ENCODE peak calls at places on chromosomes 1 and 21, in six cellular contexts. One of them, this sample, is unnamed.

GRCh38 chr1:201354151-201354900 is 23.2 kb downstream of the TNNT2 start:
- DNase-seq in suprapubic skin: no peak
- DNase-seq in ovary: no peak
- DNase-seq in IMR-90: no peak
- DNase-seq in prostate gland: no peak
- DNase-seq in transverse colon: no peak
- DNase-seq in this sample: no peak

GRCh38 chr21:31908106-31909031 is 35.5 kb downstream of the HUNK start:
- DNase-seq in suprapubic skin: no peak
- DNase-seq in ovary: peak
- DNase-seq in IMR-90: peak
- DNase-seq in prostate gland: peak
- DNase-seq in transverse colon: peak
- DNase-seq in this sample: no peak

GRCh38 chr1:96191165-96191564 is 530.4 kb upstream of the PTBP2 start:
- DNase-seq in suprapubic skin: no peak
- DNase-seq in ovary: no peak
- DNase-seq in IMR-90: no peak
- DNase-seq in prostate gland: no peak
- DNase-seq in transverse colon: no peak
- DNase-seq in this sample: no peak

GRCh38 chr1:213982515-213982813 is 5.3 kb upstream of the PROX1 start:
- DNase-seq in suprapubic skin: no peak
- DNase-seq in ovary: no peak
- DNase-seq in IMR-90: no peak
- DNase-seq in prostate gland: no peak
- DNase-seq in transverse colon: no peak
- DNase-seq in this sample: no peak

GRCh38 chr21:44872568-44873355 is 728 bp downstream of the PTTG1IP start:
- DNase-seq in suprapubic skin: no peak
- DNase-seq in ovary: peak
- DNase-seq in IMR-90: peak
- DNase-seq in prostate gland: peak
- DNase-seq in transverse colon: peak
- DNase-seq in this sample: no peak

GRCh38 chr1:23384312-23385058 is 14.8 kb upstream of the ZNF436 start:
- DNase-seq in suprapubic skin: no peak
- DNase-seq in ovary: no peak
- DNase-seq in IMR-90: peak
- DNase-seq in prostate gland: no peak
- DNase-seq in transverse colon: peak
- DNase-seq in this sample: no peak

GRCh38 chr21:38958940-38959685 is 153.4 kb downstream of the ETS2 start:
- DNase-seq in suprapubic skin: no peak
- DNase-seq in ovary: no peak
- DNase-seq in IMR-90: peak
- DNase-seq in prostate gland: no peak
- DNase-seq in transverse colon: peak
- DNase-seq in this sample: peak

GRCh38 chr21:38914531-38915385 is 109.0 kb downstream of the ETS2 start:
- DNase-seq in suprapubic skin: no peak
- DNase-seq in ovary: peak
- DNase-seq in IMR-90: peak
- DNase-seq in prostate gland: no peak
- DNase-seq in transverse colon: peak
- DNase-seq in this sample: no peak

GRCh38 chr1:169363046-169363756 is 4.4 kb downstream of the NME7 start:
- DNase-seq in suprapubic skin: no peak
- DNase-seq in ovary: no peak
- DNase-seq in IMR-90: peak
- DNase-seq in prostate gland: no peak
- DNase-seq in transverse colon: no peak
- DNase-seq in this sample: no peak

GRCh38 chr1:12621346-12622320 is 3.6 kb upstream of the DHRS3 start:
- DNase-seq in suprapubic skin: no peak
- DNase-seq in ovary: peak
- DNase-seq in IMR-90: no peak
- DNase-seq in prostate gland: peak
- DNase-seq in transverse colon: no peak
- DNase-seq in this sample: no peak

DNA sequence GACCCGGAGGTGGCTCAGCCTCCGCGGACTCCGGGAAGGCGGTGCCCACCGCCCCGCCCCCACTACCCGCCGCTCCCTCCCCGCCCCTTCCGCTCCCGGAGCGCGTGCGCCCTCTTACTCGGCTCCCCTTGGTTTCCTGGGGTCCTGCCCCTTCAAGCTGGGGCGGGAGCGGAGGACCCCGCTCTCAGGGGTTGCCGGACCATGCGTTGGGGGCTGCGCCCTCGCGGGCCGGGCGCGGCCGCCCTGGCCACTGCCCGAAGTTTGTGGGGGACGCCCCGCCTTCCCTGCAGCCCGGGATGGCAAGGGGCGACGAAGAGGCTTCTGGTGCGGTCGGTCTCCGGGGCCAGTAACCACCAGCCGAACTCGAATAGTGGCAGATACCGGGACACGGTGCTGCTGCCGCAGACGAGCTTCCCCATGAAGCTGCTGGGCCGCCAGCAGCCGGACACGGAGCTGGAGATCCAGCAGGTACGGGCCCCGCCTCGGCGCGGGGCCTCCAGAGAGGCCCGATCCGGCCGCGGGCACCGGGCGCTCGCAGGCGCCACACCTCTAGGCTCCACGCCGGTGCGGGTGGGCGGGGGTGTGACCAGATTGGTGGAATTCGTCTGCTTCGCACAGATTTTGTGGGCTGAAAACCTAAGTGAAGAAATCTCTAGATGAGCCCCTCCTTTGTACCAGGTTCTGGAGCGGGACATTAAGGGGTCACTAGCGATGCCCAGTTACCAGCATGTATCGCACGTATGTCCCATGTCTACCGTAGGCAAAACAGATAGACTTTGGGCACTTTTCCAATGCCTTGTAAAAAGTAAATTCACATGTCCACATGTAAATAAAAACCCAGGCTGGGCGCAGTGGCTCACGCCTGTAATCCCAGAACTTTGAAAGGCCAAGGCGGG is at the start of gene IARS2:
- DNase-seq in suprapubic skin: peak
- DNase-seq in ovary: peak
- DNase-seq in IMR-90: peak
- DNase-seq in prostate gland: peak
- DNase-seq in transverse colon: peak
- DNase-seq in this sample: peak
- TF ChIP-seq POLR2A in suprapubic skin: no peak
- TF ChIP-seq POLR2A in ovary: no peak
- TF ChIP-seq POLR2A in IMR-90: no peak
- TF ChIP-seq POLR2A in prostate gland: peak
- TF ChIP-seq POLR2A in transverse colon: peak
- TF ChIP-seq POLR2A in this sample: no peak

DNA sequence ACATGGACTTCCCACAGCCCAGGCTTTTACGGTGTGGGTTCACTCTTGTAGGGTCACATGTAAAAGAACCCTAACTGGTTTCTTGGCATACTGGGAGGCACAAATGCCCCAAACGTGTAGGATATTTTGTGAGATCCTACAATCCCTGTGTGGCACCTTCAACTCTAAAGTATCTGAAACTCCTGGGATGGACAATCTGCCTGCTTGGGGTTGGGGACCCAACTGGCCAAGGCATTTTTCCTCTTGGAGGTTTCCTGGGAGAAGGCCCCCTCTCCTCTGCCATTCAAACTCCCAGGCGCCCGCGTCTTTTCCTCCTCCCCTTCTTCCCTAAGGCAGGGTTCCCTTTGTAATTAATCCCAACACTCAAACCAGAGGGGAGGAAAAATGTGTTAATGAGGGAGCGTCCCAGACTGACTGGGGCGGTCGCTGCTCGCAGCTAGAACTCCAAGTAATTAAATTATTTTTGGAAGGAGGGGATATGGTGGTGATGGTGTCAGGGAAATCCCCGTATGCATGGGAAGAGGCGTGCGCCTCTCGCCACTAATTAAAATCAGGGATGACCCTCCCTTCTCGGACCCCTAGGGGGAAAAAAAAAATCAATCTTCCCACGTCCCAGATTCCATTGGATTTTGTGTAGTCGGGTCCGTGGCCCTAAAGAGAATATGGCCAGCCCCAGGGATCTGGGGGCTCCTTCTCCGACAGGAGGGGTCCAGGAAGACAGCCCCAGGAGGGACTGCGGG is 650 bp upstream of the VANGL2 start:
- DNase-seq in suprapubic skin: no peak
- DNase-seq in ovary: no peak
- DNase-seq in IMR-90: no peak
- DNase-seq in prostate gland: no peak
- DNase-seq in transverse colon: no peak
- DNase-seq in this sample: no peak
- H3K4me3 ChIP-seq in suprapubic skin: peak
- H3K4me3 ChIP-seq in ovary: peak
- H3K4me3 ChIP-seq in IMR-90: peak
- H3K4me3 ChIP-seq in prostate gland: peak
- H3K4me3 ChIP-seq in transverse colon: peak
- H3K4me3 ChIP-seq in this sample: peak

GRCh38 chr1:203275656-203276272 is 29.6 kb upstream of the BTG2 start:
- DNase-seq in suprapubic skin: no peak
- DNase-seq in ovary: no peak
- DNase-seq in IMR-90: no peak
- DNase-seq in prostate gland: no peak
- DNase-seq in transverse colon: no peak
- DNase-seq in this sample: no peak

GRCh38 chr1:203273206-203273868 is 32.0 kb upstream of the BTG2 start:
- DNase-seq in suprapubic skin: peak
- DNase-seq in ovary: peak
- DNase-seq in IMR-90: peak
- DNase-seq in prostate gland: peak
- DNase-seq in transverse colon: peak
- DNase-seq in this sample: peak

GRCh38 chr1:203273869-203274602 is 31.3 kb upstream of the BTG2 start:
- DNase-seq in suprapubic skin: no peak
- DNase-seq in ovary: peak
- DNase-seq in IMR-90: no peak
- DNase-seq in prostate gland: no peak
- DNase-seq in transverse colon: peak
- DNase-seq in this sample: peak

GRCh38 chr1:203276408-203276807 is 28.9 kb upstream of the BTG2 start:
- DNase-seq in suprapubic skin: no peak
- DNase-seq in ovary: peak
- DNase-seq in IMR-90: no peak
- DNase-seq in prostate gland: no peak
- DNase-seq in transverse colon: no peak
- DNase-seq in this sample: no peak

GRCh38 chr1:203274603-203275381 is 30.5 kb upstream of the BTG2 start:
- DNase-seq in suprapubic skin: no peak
- DNase-seq in ovary: peak
- DNase-seq in IMR-90: peak
- DNase-seq in prostate gland: peak
- DNase-seq in transverse colon: no peak
- DNase-seq in this sample: peak
- TF ChIP-seq POLR2A in suprapubic skin: no peak
- TF ChIP-seq POLR2A in ovary: no peak
- TF ChIP-seq POLR2A in IMR-90: no peak
- TF ChIP-seq POLR2A in prostate gland: no peak
- TF ChIP-seq POLR2A in transverse colon: peak
- TF ChIP-seq POLR2A in this sample: no peak

GRCh38 chr1:60151311-60151710 is 77.7 kb upstream of the C1orf87 start:
- DNase-seq in suprapubic skin: no peak
- DNase-seq in ovary: no peak
- DNase-seq in IMR-90: no peak
- DNase-seq in prostate gland: no peak
- DNase-seq in transverse colon: no peak
- DNase-seq in this sample: no peak
- H3K4me3 ChIP-seq in suprapubic skin: no peak
- H3K4me3 ChIP-seq in ovary: no peak
- H3K4me3 ChIP-seq in IMR-90: no peak
- H3K4me3 ChIP-seq in prostate gland: no peak
- H3K4me3 ChIP-seq in transverse colon: no peak
- H3K4me3 ChIP-seq in this sample: no peak

GRCh38 chr1:224755586-224755985 is 139.5 kb downstream of the CNIH3 start:
- DNase-seq in suprapubic skin: no peak
- DNase-seq in ovary: no peak
- DNase-seq in IMR-90: no peak
- DNase-seq in prostate gland: no peak
- DNase-seq in transverse colon: no peak
- DNase-seq in this sample: no peak

GRCh38 chr1:224759135-224759534 is 143.0 kb downstream of the CNIH3 start:
- DNase-seq in suprapubic skin: no peak
- DNase-seq in ovary: no peak
- DNase-seq in IMR-90: no peak
- DNase-seq in prostate gland: no peak
- DNase-seq in transverse colon: no peak
- DNase-seq in this sample: no peak

GRCh38 chr1:224757508-224757907 is 141.4 kb downstream of the CNIH3 start:
- DNase-seq in suprapubic skin: no peak
- DNase-seq in ovary: no peak
- DNase-seq in IMR-90: no peak
- DNase-seq in prostate gland: no peak
- DNase-seq in transverse colon: no peak
- DNase-seq in this sample: no peak

GRCh38 chr1:224751547-224752311 is 135.6 kb downstream of the CNIH3 start:
- DNase-seq in suprapubic skin: no peak
- DNase-seq in ovary: no peak
- DNase-seq in IMR-90: no peak
- DNase-seq in prostate gland: no peak
- DNase-seq in transverse colon: no peak
- DNase-seq in this sample: no peak

GRCh38 chr1:224753491-224753890 is 137.4 kb downstream of the CNIH3 start:
- DNase-seq in suprapubic skin: no peak
- DNase-seq in ovary: no peak
- DNase-seq in IMR-90: no peak
- DNase-seq in prostate gland: no peak
- DNase-seq in transverse colon: no peak
- DNase-seq in this sample: no peak
- TF ChIP-seq POLR2A in suprapubic skin: no peak
- TF ChIP-seq POLR2A in ovary: no peak
- TF ChIP-seq POLR2A in IMR-90: no peak
- TF ChIP-seq POLR2A in prostate gland: no peak
- TF ChIP-seq POLR2A in transverse colon: no peak
- TF ChIP-seq POLR2A in this sample: no peak

GRCh38 chr1:150979007-150979722 is 2.9 kb upstream of the ANXA9 start:
- DNase-seq in suprapubic skin: peak
- DNase-seq in ovary: peak
- DNase-seq in IMR-90: peak
- DNase-seq in prostate gland: peak
- DNase-seq in transverse colon: peak
- DNase-seq in this sample: peak
- H3K4me3 ChIP-seq in suprapubic skin: peak
- H3K4me3 ChIP-seq in ovary: no peak
- H3K4me3 ChIP-seq in IMR-90: no peak
- H3K4me3 ChIP-seq in prostate gland: no peak
- H3K4me3 ChIP-seq in transverse colon: no peak
- H3K4me3 ChIP-seq in this sample: no peak

This sample was measured in lower leg skin.